ENCODE peak calls at places on chromosomes 7 and 10, in nine cellular contexts. Y is endothelial cell, U is hepatocyte, P is Calu3, G is OCI-LY7, D is fibroblast of lung, A is dorsolateral prefrontal cortex, T is AG04450, N is A549. V is an unnamed sample.

GRCh38 chr10:62019013-62019684 is 117.7 kb downstream of the ARID5B start:
- DNase-seq in A (no peak), P (no peak), D (no peak), N (no peak), Y (no peak), T (no peak), G (no peak), U (no peak), V (no peak)

GRCh38 chr7:1550846-1551155 is 5.2 kb downstream of the TMEM184A start:
- DNase-seq in D (no peak), Y (no peak), N (no peak), U (no peak), P (no peak), T (no peak), G (no peak), A (no peak), V (no peak)

GRCh38 chr10:15084502-15084922 is 4.1 kb downstream of the ACBD7 start:
- DNase-seq in D (peak), G (no peak), P (peak), N (peak), U (peak), A (no peak), T (peak), Y (no peak), V (no peak)

GRCh38 chr7:112150823-112151641 is 55.2 kb downstream of the DOCK4 start:
- DNase-seq in N (no peak), D (no peak), T (no peak), P (no peak), A (no peak), U (no peak), G (no peak), Y (no peak), V (no peak)

GRCh38 chr7:102095933-102096332 is 190.7 kb upstream of the SH2B2 start:
- DNase-seq in T (no peak), Y (no peak), N (no peak), D (no peak), G (no peak), P (no peak), U (no peak), A (no peak), V (no peak)

GRCh38 chr10:112957589-112958202 is 7.6 kb downstream of the TCF7L2 start:
- DNase-seq in T (no peak), P (no peak), D (no peak), A (no peak), N (no peak), Y (no peak), G (no peak), U (no peak), V (no peak)

GRCh38 chr10:31932838-31933237 is 4.2 kb upstream of the ARHGAP12 start:
- DNase-seq in U (no peak), G (no peak), P (no peak), N (no peak), T (no peak), A (no peak), D (no peak), Y (no peak), V (no peak)

GRCh38 chr7:25083201-25083600 is 41.9 kb downstream of the CYCS start:
- DNase-seq in D (no peak), A (no peak), U (no peak), T (no peak), Y (no peak), P (no peak), N (no peak), G (no peak), V (no peak)

GRCh38 chr7:132590162-132590561 is 13.9 kb upstream of the PLXNA4 start:
- DNase-seq in T (no peak), U (no peak), D (no peak), N (no peak), A (no peak), Y (no peak), P (no peak), G (no peak), V (no peak)

GRCh38 chr7:105581066-105581811 is at the start of gene EFCAB10:
- DNase-seq in Y (peak), T (no peak), A (peak), N (peak), D (peak), U (peak), P (peak), G (no peak), V (peak)

GRCh38 chr7:105578496-105578895 is 2.8 kb downstream of the EFCAB10 start:
- DNase-seq in A (no peak), P (no peak), G (no peak), Y (no peak), T (no peak), N (no peak), D (no peak), U (no peak), V (no peak)

GRCh38 chr7:105583061-105583460 is 1.8 kb upstream of the EFCAB10 start:
- DNase-seq in T (no peak), N (no peak), G (no peak), P (no peak), U (no peak), Y (no peak), A (no peak), D (no peak), V (no peak)

GRCh38 chr7:105577251-105577650 is 4.0 kb downstream of the EFCAB10 start:
- DNase-seq in T (no peak), D (no peak), Y (no peak), G (no peak), A (no peak), N (no peak), U (no peak), P (no peak), V (no peak)

GRCh38 chr7:105580022-105580740 is 1.1 kb downstream of the EFCAB10 start:
- DNase-seq in Y (no peak), N (peak), G (no peak), U (no peak), D (peak), A (no peak), P (no peak), T (no peak), V (no peak)
- TF ChIP-seq CTCF in Y (no peak), N (peak), G (no peak), U (no peak), D (no peak), A (no peak), P (no peak), T (no peak), V (no peak)

DNA sequence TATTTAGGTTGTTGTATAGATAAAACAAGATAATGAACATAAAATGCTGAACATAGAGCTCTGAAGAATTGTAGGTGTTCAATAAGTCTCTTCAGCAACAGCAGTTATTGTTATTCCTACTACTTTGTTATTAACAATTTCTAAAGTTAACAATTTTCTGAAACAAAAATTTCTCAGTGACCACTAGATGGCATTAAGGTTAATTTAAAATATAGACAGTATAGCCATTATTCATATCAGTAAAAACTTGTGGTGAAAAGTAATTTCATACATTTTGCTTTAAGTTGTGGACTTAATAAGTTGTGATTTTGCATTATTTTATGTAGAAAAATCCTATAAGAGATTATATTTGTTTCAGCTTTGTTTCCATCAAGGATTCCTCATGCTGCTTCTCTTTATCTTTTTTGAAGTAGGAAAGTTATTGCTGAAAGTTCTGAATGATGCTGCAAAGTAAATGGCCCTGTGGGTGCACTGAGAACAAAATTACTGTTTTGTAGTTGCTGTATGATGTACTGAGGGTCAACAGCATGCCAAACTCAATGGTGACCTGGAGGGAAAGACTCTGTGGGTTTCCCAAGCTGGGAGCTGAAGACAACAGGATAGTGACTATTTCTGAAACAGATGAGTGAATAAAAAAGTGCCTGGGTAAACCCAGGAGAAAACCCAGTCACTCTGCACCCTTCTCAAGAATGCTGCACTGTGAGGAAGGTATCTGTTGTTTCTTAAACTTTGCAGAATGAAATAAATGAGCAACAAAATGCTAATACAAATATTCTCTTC is 253.6 kb downstream of the KIF20B start:
- DNase-seq in A (no peak), G (peak), U (no peak), Y (no peak), P (no peak), T (no peak), N (no peak), D (peak), V (no peak)
- TF ChIP-seq CTCF in A (peak), G (peak), U (peak), Y (peak), P (no peak), T (peak), N (peak), D (no peak), V (peak)

DNA sequence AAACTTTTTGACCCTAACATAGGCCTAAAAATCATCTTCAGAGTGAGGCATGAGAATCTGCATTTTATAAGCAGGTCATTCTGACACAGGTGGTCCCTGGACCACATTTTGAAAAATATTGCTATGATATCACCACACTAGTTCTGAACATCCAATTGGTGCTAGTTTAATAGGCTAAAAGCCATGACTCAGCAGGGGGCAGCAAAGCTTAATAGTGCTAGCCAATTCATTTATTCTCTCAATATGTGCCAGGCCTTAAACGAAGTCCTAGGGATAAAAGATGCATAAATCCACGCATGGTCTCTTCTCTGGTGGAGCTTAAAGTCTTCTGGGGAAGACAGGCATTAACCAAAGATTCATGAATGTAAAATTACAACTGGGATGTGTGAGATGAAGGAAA is 10.2 kb upstream of the SLC25A28 start:
- DNase-seq in N (peak), G (peak), P (peak), T (peak), A (no peak), U (peak), Y (peak), D (peak), V (peak)
- TF ChIP-seq CTCF in N (peak), G (peak), P (no peak), T (peak), A (no peak), U (peak), Y (no peak), D (peak), V (peak)

GRCh38 chr7:137006293-137006692 is 137.8 kb downstream of the CHRM2 start:
- DNase-seq in N (no peak), P (no peak), A (no peak), T (peak), Y (no peak), D (peak), G (no peak), U (no peak), V (no peak)
- TF ChIP-seq CTCF in N (no peak), P (no peak), A (no peak), T (no peak), Y (no peak), D (no peak), G (no peak), U (no peak), V (no peak)

V was measured in activated CD8-positive, alpha-beta T cell treated with anti-CD3 and anti-CD28 coated beads for 36 hours.